ENCODE peak calls at places on chromosomes 16 and 17, in four cellular contexts. R, X, G and Y are unnamed samples.

GRCh38 chr17:35765086-35765710 is 4.5 kb downstream of the C17orf50 start:
- ATAC-seq in R (no peak), X (no peak), G (no peak), Y (no peak)

GRCh38 chr17:63435681-63436522 is 10.2 kb downstream of the CYB561 start:
- ATAC-seq in R (peak), X (no peak), G (peak), Y (no peak)

GRCh38 chr17:6110592-6110991 is 40.4 kb downstream of the WSCD1 start:
- ATAC-seq in R (no peak), X (no peak), G (no peak), Y (no peak)

GRCh38 chr16:55703003-55704001 is 47.5 kb downstream of the SLC6A2 start:
- ATAC-seq in R (peak), X (peak), G (peak), Y (no peak)

GRCh38 chr17:48110722-48111121 is 3.2 kb downstream of the SNX11 start:
- ATAC-seq in R (no peak), X (no peak), G (no peak), Y (no peak)

GRCh38 chr16:72246423-72246822 is 74.5 kb upstream of the PMFBP1 start:
- ATAC-seq in R (no peak), X (no peak), G (no peak), Y (no peak)

GRCh38 chr16:11949527-11949926 is 7.7 kb upstream of the NPIPB2 start:
- ATAC-seq in R (peak), X (peak), G (peak), Y (peak)

GRCh38 chr16:10609410-10609774 is 29.0 kb upstream of the EMP2 start:
- ATAC-seq in R (peak), X (peak), G (peak), Y (peak)

GRCh38 chr16:66266436-66267286 is 99.8 kb upstream of the CDH5 start:
- ATAC-seq in R (peak), X (peak), G (no peak), Y (peak)

GRCh38 chr16:9372934-9373890 is 281.8 kb downstream of the HAPSTR1 start:
- ATAC-seq in R (no peak), X (no peak), G (no peak), Y (no peak)

GRCh38 chr16:49825006-49825405 is 30.9 kb downstream of the ZNF423 start:
- ATAC-seq in R (no peak), X (no peak), G (no peak), Y (no peak)

GRCh38 chr17:68592667-68593330 is 8.4 kb downstream of the FAM20A start:
- ATAC-seq in R (no peak), X (no peak), G (no peak), Y (no peak)

GRCh38 chr17:43779145-43780125 is 658 bp upstream of the DUSP3 start:
- ATAC-seq in R (peak), X (peak), G (peak), Y (peak)

GRCh38 chr16:3935921-3936320 is 55.4 kb upstream of the CREBBP start:
- ATAC-seq in R (no peak), X (no peak), G (no peak), Y (no peak)

GRCh38 chr16:3934491-3935185 is 54.1 kb upstream of the CREBBP start:
- ATAC-seq in R (no peak), X (no peak), G (peak), Y (no peak)

GRCh38 chr16:3937066-3937875 is 56.8 kb upstream of the CREBBP start:
- ATAC-seq in R (no peak), X (no peak), G (no peak), Y (no peak)

GRCh38 chr16:3938471-3938842 is 57.9 kb upstream of the CREBBP start:
- ATAC-seq in R (peak), X (peak), G (peak), Y (no peak)

GRCh38 chr16:3938843-3939624 is 58.5 kb upstream of the CREBBP start:
- ATAC-seq in R (peak), X (peak), G (peak), Y (peak)
- H3K27ac ChIP-seq in R (no peak), X (no peak), G (peak), Y (no peak)

GRCh38 chr17:58276423-58276822 is 4.3 kb downstream of the MPO start:
- ATAC-seq in R (no peak), X (no peak), G (no peak), Y (no peak)
- TF ChIP-seq CTCF in R (no peak), X (no peak), G (no peak), Y (no peak)

DNA sequence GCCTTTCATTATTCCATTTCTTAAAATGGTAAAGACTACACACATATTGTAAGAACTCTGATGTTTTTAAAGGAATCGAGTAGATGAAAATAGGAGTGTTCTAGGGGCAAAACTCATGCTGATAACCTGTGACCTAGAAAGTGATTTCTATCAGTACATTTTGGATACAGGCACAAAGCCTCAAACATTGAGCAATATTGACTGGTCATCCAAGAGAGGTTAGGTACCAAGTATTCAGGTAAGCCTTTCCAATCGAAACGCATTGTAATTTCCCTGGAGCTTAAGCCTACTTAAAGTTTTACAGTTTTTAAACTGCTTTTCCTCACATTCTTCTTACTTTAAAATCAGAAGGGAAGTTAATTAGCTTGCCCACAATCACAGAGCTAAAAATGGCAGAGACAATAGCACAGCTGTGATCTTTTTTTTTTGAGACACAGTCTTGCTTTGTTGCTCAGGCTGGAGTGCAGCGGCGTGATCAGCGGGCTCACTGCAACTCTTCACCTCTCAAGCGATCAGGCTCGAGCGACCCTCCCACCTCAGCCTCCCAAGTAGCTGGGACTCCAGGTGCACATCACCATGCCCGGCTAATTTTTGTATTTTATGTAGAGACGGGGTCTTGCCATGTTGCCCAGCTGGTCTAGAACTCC is 3.3 kb downstream of the GOT2 start:
- ATAC-seq in R (no peak), X (no peak), G (no peak), Y (no peak)
- H3K27ac ChIP-seq in R (no peak), X (peak), G (no peak), Y (peak)

GRCh38 chr17:38729886-38730525 is at the start of gene CISD3:
- ATAC-seq in R (peak), X (peak), G (peak), Y (peak)
- TF ChIP-seq CTCF in R (peak), X (peak), G (peak), Y (peak)

DNA sequence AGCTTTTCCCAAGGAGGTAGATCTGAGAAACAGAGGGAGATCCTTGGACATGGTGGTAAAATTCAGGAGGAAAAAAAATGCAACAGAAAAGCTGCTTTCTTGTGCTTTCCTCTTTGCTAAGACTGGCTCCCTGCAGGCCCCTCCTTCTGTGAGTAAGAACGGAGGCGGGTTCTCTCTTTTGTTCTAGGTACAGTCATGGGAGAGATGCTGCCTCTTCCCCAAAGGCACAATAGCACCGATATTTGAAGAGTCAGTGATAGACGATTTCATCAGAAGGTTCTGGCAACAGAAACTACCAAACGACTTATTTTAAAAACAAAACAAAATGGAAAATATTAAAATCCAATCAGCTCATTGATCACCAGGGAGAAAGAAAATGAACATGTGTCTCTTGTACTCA is 32.6 kb upstream of the KIFC3 start:
- ATAC-seq in R (no peak), X (no peak), G (peak), Y (no peak)
- H3K27ac ChIP-seq in R (no peak), X (no peak), G (peak), Y (no peak)

GRCh38 chr17:58215685-58216084 is 3.4 kb downstream of the MKS1 start:
- ATAC-seq in R (no peak), X (no peak), G (peak), Y (no peak)

GRCh38 chr17:58205936-58206335 is 13.1 kb downstream of the MKS1 start:
- ATAC-seq in R (no peak), X (no peak), G (no peak), Y (no peak)

GRCh38 chr17:58207451-58207850 is 11.6 kb downstream of the MKS1 start:
- ATAC-seq in R (no peak), X (no peak), G (no peak), Y (no peak)

GRCh38 chr17:58208344-58208743 is 10.7 kb downstream of the MKS1 start:
- ATAC-seq in R (peak), X (no peak), G (no peak), Y (no peak)

GRCh38 chr17:58210922-58211321 is 8.1 kb downstream of the MKS1 start:
- ATAC-seq in R (no peak), X (no peak), G (peak), Y (no peak)
- TF ChIP-seq CTCF in R (no peak), X (no peak), G (peak), Y (no peak)

GRCh38 chr17:15378243-15378642 is 36.8 kb upstream of the TEKT3 start:
- ATAC-seq in R (no peak), X (no peak), G (no peak), Y (no peak)

GRCh38 chr17:15379659-15380058 is 38.3 kb upstream of the TEKT3 start:
- ATAC-seq in R (no peak), X (no peak), G (no peak), Y (no peak)

GRCh38 chr17:15377608-15378007 is 36.2 kb upstream of the TEKT3 start:
- ATAC-seq in R (peak), X (peak), G (peak), Y (no peak)

GRCh38 chr17:15380447-15380846 is 39.0 kb upstream of the TEKT3 start:
- ATAC-seq in R (no peak), X (no peak), G (no peak), Y (no peak)

DNA sequence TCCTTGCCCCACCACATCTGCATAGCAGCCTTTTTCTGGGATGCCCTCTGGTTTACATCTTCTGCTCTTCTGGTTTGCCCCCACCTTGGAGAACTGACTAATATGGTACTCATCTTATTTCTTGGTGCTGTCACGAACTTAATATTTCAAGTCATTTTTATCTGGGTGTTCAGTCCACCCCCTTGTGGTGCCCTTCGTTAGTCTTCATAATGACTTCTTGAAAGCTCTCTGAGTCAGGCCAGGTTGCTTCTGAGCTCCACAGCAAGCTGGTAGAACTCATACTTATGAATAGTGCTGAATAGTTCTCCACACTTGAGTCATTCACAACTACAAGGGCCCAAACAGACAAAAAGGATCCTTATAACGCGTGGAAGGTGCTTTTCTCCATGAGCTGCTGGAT is 35.8 kb upstream of the TEKT3 start:
- ATAC-seq in R (peak), X (peak), G (peak), Y (no peak)
- H3K27ac ChIP-seq in R (no peak), X (no peak), G (no peak), Y (no peak)

DNA sequence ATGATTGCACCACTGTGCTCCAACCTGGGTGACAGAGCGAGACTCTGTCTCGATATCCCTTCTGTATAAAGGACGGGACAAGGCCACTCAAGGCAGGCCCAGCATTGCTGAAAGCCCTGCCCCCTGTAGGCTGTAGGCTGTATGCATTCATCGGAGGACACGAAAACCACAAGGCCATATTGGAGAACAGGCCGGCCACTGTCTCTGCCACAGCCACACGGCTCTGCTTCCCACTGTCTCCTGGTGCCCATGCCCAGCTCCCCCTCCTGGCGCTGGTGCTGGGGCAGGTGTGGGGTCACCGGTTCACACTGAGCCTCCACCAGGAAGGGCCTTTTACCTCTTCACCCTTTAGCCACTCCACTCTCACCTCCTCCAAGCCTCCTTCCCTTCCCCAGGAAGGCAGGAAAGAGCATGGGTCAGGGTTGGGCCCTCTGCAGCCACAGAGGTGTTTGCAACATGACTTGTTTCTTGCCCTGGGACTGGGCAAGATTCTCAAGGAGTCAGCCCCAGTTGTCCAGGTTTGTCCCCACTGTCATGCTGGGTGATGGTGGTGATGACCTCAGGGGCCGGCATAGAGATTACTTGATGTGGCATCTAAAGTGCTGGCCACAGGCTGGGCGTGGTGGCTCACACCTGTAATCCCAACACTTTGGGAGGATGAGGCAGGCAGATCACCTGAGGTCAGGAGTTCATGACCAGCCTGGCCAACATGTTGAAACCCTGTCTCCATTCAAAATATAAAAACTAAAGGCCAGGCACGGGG is 5.3 kb upstream of the NTN3 start:
- ATAC-seq in R (no peak), X (no peak), G (peak), Y (no peak)
- TF ChIP-seq CTCF in R (no peak), X (no peak), G (no peak), Y (no peak)

GRCh38 chr17:3636908-3637373 is 381 bp downstream of the CTNS start:
- ATAC-seq in R (no peak), X (no peak), G (peak), Y (no peak)

GRCh38 chr17:3641014-3641413 is 4.5 kb downstream of the CTNS start:
- ATAC-seq in R (no peak), X (no peak), G (no peak), Y (no peak)

GRCh38 chr17:3636154-3636907 is at the start of the genes CTNS and SHPK:
- ATAC-seq in R (peak), X (peak), G (peak), Y (peak)

GRCh38 chr17:3641717-3642486 is 5.3 kb downstream of the CTNS start:
- ATAC-seq in R (peak), X (no peak), G (no peak), Y (peak)

DNA sequence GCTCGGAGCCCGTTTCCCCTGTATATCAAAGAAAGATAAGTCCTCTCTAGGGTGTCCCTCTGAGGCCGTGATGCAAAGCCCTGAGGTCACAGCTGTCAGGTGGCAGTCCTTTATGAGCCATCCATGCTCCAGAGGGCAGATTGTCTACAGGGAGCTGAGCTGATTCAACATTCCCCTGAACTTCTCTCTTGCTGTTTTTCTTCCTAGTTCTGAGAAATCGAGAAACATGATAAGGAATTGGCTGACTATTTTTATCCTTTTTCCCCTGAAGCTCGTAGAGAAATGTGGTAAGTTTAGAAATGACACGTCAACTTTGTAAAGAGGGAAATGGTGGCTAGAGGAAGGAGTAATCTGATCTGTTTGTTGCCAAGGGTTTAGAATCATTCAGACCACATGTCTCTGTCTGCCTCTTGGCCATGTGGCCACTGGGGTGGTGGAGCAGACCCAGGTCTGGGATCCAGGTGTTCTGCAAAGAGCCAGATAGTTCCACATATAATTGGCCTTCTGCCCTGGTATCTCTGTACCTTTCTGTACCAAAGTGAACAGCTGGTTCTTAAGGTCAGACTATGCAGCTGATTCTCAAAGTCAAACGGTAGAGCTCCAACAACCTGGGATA is 3.5 kb downstream of the CTNS start:
- ATAC-seq in R (no peak), X (no peak), G (no peak), Y (no peak)
- H3K27ac ChIP-seq in R (peak), X (peak), G (no peak), Y (no peak)